ENCODE peak calls at places on chromosome 9, in six cellular contexts. J is neuronal stem cell, V is IMR-90, T is mesendoderm, R is trophoblast cell, H is H1. I is an unnamed sample.

GRCh38 chr9:134966697-134967546 is 49.2 kb upstream of the FCN1 start:
- DNase-seq in J (no peak), R (no peak), H (no peak), T (no peak), V (no peak), I (no peak)

GRCh38 chr9:19493174-19493811 is 84.5 kb downstream of the ACER2 start:
- DNase-seq in H (peak; percentile 31), V (peak; percentile 78), T (peak; percentile 67), J (peak; percentile 67), R (peak; percentile 49), I (peak; percentile 57)

GRCh38 chr9:111282940-111283339 is 47.1 kb downstream of the OR2K2 start:
- DNase-seq in R (no peak), V (no peak), T (no peak), J (no peak), H (no peak), I (no peak)

GRCh38 chr9:72415948-72416347 is 50.9 kb upstream of the ZFAND5 start:
- DNase-seq in R (no peak), J (no peak), H (no peak), V (no peak), T (no peak), I (no peak)

GRCh38 chr9:93300585-93301081 is 116.7 kb downstream of the WNK2 start:
- DNase-seq in V (no peak), J (no peak), T (no peak), R (no peak), H (no peak), I (no peak)

GRCh38 chr9:127927457-127928231 is 2.9 kb downstream of the PIP5KL1 start:
- DNase-seq in V (no peak), T (peak; percentile 91), H (peak; percentile 84), R (peak; percentile 66), J (no peak), I (no peak)

GRCh38 chr9:106689089-106689488 is 173.9 kb upstream of the ZNF462 start:
- DNase-seq in H (no peak), V (no peak), R (no peak), J (no peak), T (no peak), I (peak; percentile 76)

GRCh38 chr9:89532478-89532877 is 34.6 kb upstream of the SEMA4D start:
- DNase-seq in V (no peak), T (no peak), R (no peak), H (no peak), J (no peak), I (no peak)

GRCh38 chr9:126348911-126349550 is 22.4 kb downstream of the MVB12B start:
- DNase-seq in H (no peak), V (no peak), T (no peak), J (no peak), R (no peak), I (no peak)

GRCh38 chr9:14992516-14992915 is 82.3 kb upstream of the FREM1 start:
- DNase-seq in J (peak; percentile 4), T (no peak), R (no peak), H (no peak), V (no peak), I (no peak)

GRCh38 chr9:135811796-135812195 is 95.5 kb downstream of the CAMSAP1 start:
- DNase-seq in T (no peak), R (no peak), V (peak; percentile 5), J (no peak), H (no peak), I (no peak)

GRCh38 chr9:76913467-76913866 is 7.6 kb upstream of the PRUNE2 start:
- DNase-seq in T (no peak), V (no peak), H (no peak), J (no peak), R (no peak), I (no peak)

GRCh38 chr9:69058101-69058500 is 22.5 kb downstream of the FXN start:
- DNase-seq in V (no peak), R (no peak), J (no peak), H (no peak), T (no peak), I (no peak)

GRCh38 chr9:14433841-14434511 is 120.0 kb upstream of the NFIB start:
- DNase-seq in R (no peak), V (peak; percentile 69), T (no peak), H (no peak), J (no peak), I (peak; percentile 51)

GRCh38 chr9:138043411-138044345 is 166.1 kb downstream of the CACNA1B start:
- DNase-seq in R (no peak), H (no peak), V (no peak), J (no peak), T (no peak), I (no peak)
- H3K23ac ChIP-seq in R (no peak overlapping the region), H (no peak overlapping the region), V (no peak overlapping the region), J (peak overlapping the region; percentile 86), T (no peak overlapping the region), I (no peak overlapping the region)

DNA sequence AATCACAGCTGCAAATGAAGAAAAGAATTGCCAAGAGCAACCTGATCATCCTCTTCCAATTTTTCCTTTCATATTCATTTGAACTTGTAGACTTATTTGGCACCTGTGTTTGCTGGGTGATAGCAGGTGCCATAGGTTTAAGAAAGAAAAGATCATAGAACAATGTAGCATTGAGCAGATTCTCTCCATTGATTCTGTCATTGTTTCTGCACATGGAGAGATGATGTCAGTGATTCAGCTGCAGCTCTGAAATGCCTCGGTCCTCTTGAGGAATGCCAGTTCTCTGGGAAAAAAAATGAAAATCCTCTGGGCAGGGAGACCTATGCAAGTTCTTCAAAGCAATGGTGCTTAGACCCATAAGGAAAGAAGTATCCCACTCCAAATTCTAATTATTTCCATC is 418.1 kb upstream of the KLF4 start:
- DNase-seq in V (no peak), T (no peak), R (no peak), H (no peak), J (no peak), I (no peak)
- H3K36me3 ChIP-seq in V (no peaks in the 10 kb centered on the region), T (no peaks in the 10 kb centered on the region), R (no peaks in the 10 kb centered on the region), H (no peaks in the 10 kb centered on the region), J (no peaks in the 10 kb centered on the region), I (no peaks in the 10 kb centered on the region)

GRCh38 chr9:120628207-120628924 is 48.4 kb upstream of the CDK5RAP2 start:
- DNase-seq in J (no peak), R (no peak), T (no peak), V (no peak), H (no peak), I (no peak)
- H3K27ac ChIP-seq in J (no peak overlapping the region), R (no peak overlapping the region), T (no peak overlapping the region), V (no peak overlapping the region), H (no peak overlapping the region), I (no peak overlapping the region)

DNA sequence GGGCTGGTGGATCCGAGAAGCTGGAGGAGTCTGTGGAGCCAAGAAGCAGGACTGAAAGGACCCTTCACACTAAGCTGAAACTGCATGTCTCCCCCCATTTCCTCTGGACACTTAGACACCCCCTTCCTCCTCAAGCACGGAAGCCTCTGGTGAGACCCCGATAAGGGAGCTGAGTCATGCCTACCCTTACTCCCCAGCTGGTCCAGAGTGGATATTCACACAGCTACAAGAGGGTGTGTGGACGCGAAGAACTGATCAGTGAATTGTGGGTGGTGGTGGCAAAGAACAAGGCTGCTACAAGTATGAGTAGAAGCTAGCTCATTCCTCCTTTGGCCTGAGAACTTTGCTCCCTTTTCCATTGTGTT is 4.3 kb downstream of the TLN1 start:
- DNase-seq in H (no peak), J (no peak), T (no peak), V (no peak), R (no peak), I (no peak)
- H3K23ac ChIP-seq in H (no peak overlapping the region), J (no peak overlapping the region), T (peak overlapping the region; percentile 17), V (peak overlapping the region; percentile 99), R (peak overlapping the region; percentile 96), I (peak overlapping the region; percentile 67)

GRCh38 chr9:121172726-121173487 is 28.8 kb downstream of the RAB14 start:
- DNase-seq in V (peak; percentile 25), T (no peak), H (no peak), R (no peak), J (no peak), I (no peak)
- H3K36me3 ChIP-seq in V (peaks cover 29% of the 10 kb centered on the region), T (peaks cover 4% of the 10 kb centered on the region), H (no peaks in the 10 kb centered on the region), R (peaks cover 24% of the 10 kb centered on the region), J (peaks cover 20% of the 10 kb centered on the region), I (peaks cover 26% of the 10 kb centered on the region)

I was measured in mesenchymal stem cell.